ENCODE peak calls at places on chromosomes 16 and 17, in seven cellular contexts. One of them, this sample, is unnamed.

GRCh38 chr16:19505600-19506303 is 16.1 kb downstream of the GDE1 start:
- DNase-seq in fibroblast of lung: peak
- DNase-seq in stomach: no peak
- DNase-seq in heart left ventricle: no peak
- DNase-seq in body of pancreas: no peak
- DNase-seq in Peyer's patch: no peak
- DNase-seq in colonic mucosa: no peak
- DNase-seq in this sample: no peak

GRCh38 chr17:4899341-4900230 is at the start of gene C17orf107:
- DNase-seq in body of pancreas: peak
- DNase-seq in stomach: peak
- DNase-seq in Peyer's patch: peak
- DNase-seq in heart left ventricle: peak
- DNase-seq in fibroblast of lung: peak
- DNase-seq in colonic mucosa: peak
- DNase-seq in this sample: peak

GRCh38 chr17:6639651-6640535 is 618 bp downstream of the KIAA0753 start:
- DNase-seq in colonic mucosa: peak
- DNase-seq in heart left ventricle: peak
- DNase-seq in body of pancreas: no peak
- DNase-seq in stomach: no peak
- DNase-seq in Peyer's patch: peak
- DNase-seq in fibroblast of lung: peak
- DNase-seq in this sample: peak

GRCh38 chr16:5175263-5175662 is 77.7 kb upstream of the EEF2KMT start:
- DNase-seq in fibroblast of lung: no peak
- DNase-seq in stomach: no peak
- DNase-seq in heart left ventricle: no peak
- DNase-seq in colonic mucosa: peak
- DNase-seq in body of pancreas: no peak
- DNase-seq in Peyer's patch: no peak
- DNase-seq in this sample: no peak

GRCh38 chr16:84156342-84156784 is 11.3 kb downstream of the DNAAF1 start:
- DNase-seq in colonic mucosa: no peak
- DNase-seq in body of pancreas: no peak
- DNase-seq in stomach: no peak
- DNase-seq in Peyer's patch: no peak
- DNase-seq in heart left ventricle: no peak
- DNase-seq in fibroblast of lung: peak
- DNase-seq in this sample: peak

GRCh38 chr16:75266738-75267630 is 15.6 kb upstream of the BCAR1 start:
- DNase-seq in stomach: no peak
- DNase-seq in body of pancreas: no peak
- DNase-seq in heart left ventricle: no peak
- DNase-seq in Peyer's patch: no peak
- DNase-seq in fibroblast of lung: no peak
- DNase-seq in colonic mucosa: no peak
- DNase-seq in this sample: no peak

GRCh38 chr16:31009894-31010293 is 544 bp downstream of the STX1B start:
- DNase-seq in stomach: no peak
- DNase-seq in body of pancreas: no peak
- DNase-seq in Peyer's patch: no peak
- DNase-seq in colonic mucosa: no peak
- DNase-seq in heart left ventricle: no peak
- DNase-seq in fibroblast of lung: no peak
- DNase-seq in this sample: no peak

GRCh38 chr17:51245535-51245934 is 14.3 kb downstream of the MBTD1 start:
- DNase-seq in Peyer's patch: no peak
- DNase-seq in body of pancreas: no peak
- DNase-seq in stomach: no peak
- DNase-seq in colonic mucosa: no peak
- DNase-seq in fibroblast of lung: no peak
- DNase-seq in heart left ventricle: no peak
- DNase-seq in this sample: no peak

GRCh38 chr16:17457513-17457912 is 13.2 kb downstream of the XYLT1 start:
- DNase-seq in stomach: no peak
- DNase-seq in Peyer's patch: no peak
- DNase-seq in body of pancreas: no peak
- DNase-seq in fibroblast of lung: no peak
- DNase-seq in colonic mucosa: no peak
- DNase-seq in heart left ventricle: no peak
- DNase-seq in this sample: no peak

GRCh38 chr17:68423251-68423650 is 34.0 kb downstream of the WIPI1 start:
- DNase-seq in body of pancreas: no peak
- DNase-seq in stomach: no peak
- DNase-seq in Peyer's patch: no peak
- DNase-seq in colonic mucosa: no peak
- DNase-seq in heart left ventricle: no peak
- DNase-seq in fibroblast of lung: no peak
- DNase-seq in this sample: no peak

GRCh38 chr17:249236-249993 is 68.0 kb upstream of the DOC2B start:
- DNase-seq in Peyer's patch: no peak
- DNase-seq in body of pancreas: no peak
- DNase-seq in stomach: peak
- DNase-seq in fibroblast of lung: no peak
- DNase-seq in colonic mucosa: no peak
- DNase-seq in heart left ventricle: peak
- DNase-seq in this sample: peak

GRCh38 chr17:74042241-74042640 is 161.2 kb upstream of the RPL38 start:
- DNase-seq in heart left ventricle: no peak
- DNase-seq in colonic mucosa: no peak
- DNase-seq in stomach: no peak
- DNase-seq in body of pancreas: no peak
- DNase-seq in Peyer's patch: no peak
- DNase-seq in fibroblast of lung: no peak
- DNase-seq in this sample: no peak
- H3K27ac ChIP-seq in heart left ventricle: no peak
- H3K27ac ChIP-seq in colonic mucosa: no peak
- H3K27ac ChIP-seq in stomach: no peak
- H3K27ac ChIP-seq in body of pancreas: no peak
- H3K27ac ChIP-seq in Peyer's patch: no peak
- H3K27ac ChIP-seq in fibroblast of lung: no peak
- H3K27ac ChIP-seq in this sample: no peak

GRCh38 chr16:7405166-7405565 is 72.5 kb downstream of the RBFOX1 start:
- DNase-seq in heart left ventricle: peak
- DNase-seq in colonic mucosa: no peak
- DNase-seq in stomach: peak
- DNase-seq in body of pancreas: peak
- DNase-seq in Peyer's patch: no peak
- DNase-seq in fibroblast of lung: no peak
- DNase-seq in this sample: peak
- TF ChIP-seq CTCF in heart left ventricle: peak
- TF ChIP-seq CTCF in colonic mucosa: no peak
- TF ChIP-seq CTCF in stomach: no peak
- TF ChIP-seq CTCF in body of pancreas: peak
- TF ChIP-seq CTCF in Peyer's patch: no peak
- TF ChIP-seq CTCF in fibroblast of lung: no peak
- TF ChIP-seq CTCF in this sample: peak

DNA sequence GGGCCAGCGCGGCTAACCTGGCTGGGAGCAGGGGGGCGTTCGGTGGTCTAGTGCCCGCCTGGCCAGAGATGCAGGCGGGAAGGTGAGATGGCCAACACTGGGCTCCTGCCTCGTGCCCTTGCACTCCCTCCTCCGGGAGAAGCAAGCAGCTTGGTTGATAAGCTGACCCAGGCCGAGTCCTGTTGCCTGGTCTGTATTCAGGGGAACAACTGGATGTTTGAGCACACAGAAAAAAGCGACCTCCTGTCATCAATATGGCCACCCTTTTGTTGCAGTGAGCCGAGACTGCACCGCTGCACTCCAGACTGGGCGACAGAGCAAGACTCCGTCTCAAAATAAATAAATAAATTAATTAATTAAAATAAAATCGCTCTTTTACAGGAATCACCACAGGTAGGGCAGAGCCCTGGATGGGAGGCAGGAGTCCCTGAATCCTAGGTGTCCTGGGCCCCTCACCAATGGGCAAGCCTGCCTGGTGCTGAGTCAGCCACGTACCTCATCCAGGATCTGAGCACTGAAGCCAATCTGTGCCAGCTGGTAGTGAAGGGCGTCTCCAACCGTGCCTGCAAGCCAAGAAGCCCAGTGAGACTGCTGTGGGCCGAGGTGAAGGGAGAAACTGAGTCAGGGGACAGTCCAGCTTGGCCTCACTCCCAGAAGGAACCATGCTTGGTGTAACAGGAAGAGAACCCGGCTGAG is 31.8 kb downstream of the HASPIN start:
- DNase-seq in heart left ventricle: no peak
- DNase-seq in body of pancreas: peak
- DNase-seq in colonic mucosa: no peak
- DNase-seq in stomach: no peak
- DNase-seq in Peyer's patch: no peak
- DNase-seq in fibroblast of lung: no peak
- DNase-seq in this sample: no peak
- H3K27ac ChIP-seq in heart left ventricle: no peak
- H3K27ac ChIP-seq in body of pancreas: peak
- H3K27ac ChIP-seq in colonic mucosa: peak
- H3K27ac ChIP-seq in stomach: peak
- H3K27ac ChIP-seq in Peyer's patch: peak
- H3K27ac ChIP-seq in fibroblast of lung: no peak
- H3K27ac ChIP-seq in this sample: peak

GRCh38 chr16:3058173-3059030 is 7.0 kb upstream of the IL32 start:
- DNase-seq in Peyer's patch: peak
- DNase-seq in stomach: peak
- DNase-seq in colonic mucosa: peak
- DNase-seq in fibroblast of lung: peak
- DNase-seq in body of pancreas: peak
- DNase-seq in heart left ventricle: peak
- DNase-seq in this sample: peak
- TF ChIP-seq CTCF in Peyer's patch: no peak
- TF ChIP-seq CTCF in stomach: no peak
- TF ChIP-seq CTCF in colonic mucosa: no peak
- TF ChIP-seq CTCF in fibroblast of lung: peak
- TF ChIP-seq CTCF in body of pancreas: peak
- TF ChIP-seq CTCF in heart left ventricle: no peak
- TF ChIP-seq CTCF in this sample: no peak

GRCh38 chr17:79959042-79959441 is 76.6 kb downstream of the TBC1D16 start:
- DNase-seq in body of pancreas: no peak
- DNase-seq in heart left ventricle: no peak
- DNase-seq in fibroblast of lung: no peak
- DNase-seq in stomach: no peak
- DNase-seq in colonic mucosa: no peak
- DNase-seq in Peyer's patch: no peak
- DNase-seq in this sample: no peak

GRCh38 chr17:79955961-79956735 is 79.5 kb downstream of the TBC1D16 start:
- DNase-seq in heart left ventricle: no peak
- DNase-seq in fibroblast of lung: no peak
- DNase-seq in Peyer's patch: no peak
- DNase-seq in colonic mucosa: no peak
- DNase-seq in stomach: no peak
- DNase-seq in body of pancreas: no peak
- DNase-seq in this sample: peak

GRCh38 chr17:79965806-79966205 is 69.9 kb downstream of the TBC1D16 start:
- DNase-seq in colonic mucosa: no peak
- DNase-seq in body of pancreas: peak
- DNase-seq in Peyer's patch: peak
- DNase-seq in stomach: peak
- DNase-seq in heart left ventricle: no peak
- DNase-seq in fibroblast of lung: peak
- DNase-seq in this sample: peak

GRCh38 chr17:79956853-79957252 is 78.8 kb downstream of the TBC1D16 start:
- DNase-seq in heart left ventricle: no peak
- DNase-seq in fibroblast of lung: no peak
- DNase-seq in colonic mucosa: no peak
- DNase-seq in body of pancreas: no peak
- DNase-seq in Peyer's patch: no peak
- DNase-seq in stomach: no peak
- DNase-seq in this sample: peak

GRCh38 chr17:79960788-79961522 is 74.7 kb downstream of the TBC1D16 start:
- DNase-seq in Peyer's patch: no peak
- DNase-seq in heart left ventricle: no peak
- DNase-seq in fibroblast of lung: no peak
- DNase-seq in body of pancreas: no peak
- DNase-seq in stomach: no peak
- DNase-seq in colonic mucosa: no peak
- DNase-seq in this sample: no peak
- H3K27ac ChIP-seq in Peyer's patch: no peak
- H3K27ac ChIP-seq in heart left ventricle: no peak
- H3K27ac ChIP-seq in fibroblast of lung: no peak
- H3K27ac ChIP-seq in body of pancreas: no peak
- H3K27ac ChIP-seq in stomach: no peak
- H3K27ac ChIP-seq in colonic mucosa: no peak
- H3K27ac ChIP-seq in this sample: no peak

DNA sequence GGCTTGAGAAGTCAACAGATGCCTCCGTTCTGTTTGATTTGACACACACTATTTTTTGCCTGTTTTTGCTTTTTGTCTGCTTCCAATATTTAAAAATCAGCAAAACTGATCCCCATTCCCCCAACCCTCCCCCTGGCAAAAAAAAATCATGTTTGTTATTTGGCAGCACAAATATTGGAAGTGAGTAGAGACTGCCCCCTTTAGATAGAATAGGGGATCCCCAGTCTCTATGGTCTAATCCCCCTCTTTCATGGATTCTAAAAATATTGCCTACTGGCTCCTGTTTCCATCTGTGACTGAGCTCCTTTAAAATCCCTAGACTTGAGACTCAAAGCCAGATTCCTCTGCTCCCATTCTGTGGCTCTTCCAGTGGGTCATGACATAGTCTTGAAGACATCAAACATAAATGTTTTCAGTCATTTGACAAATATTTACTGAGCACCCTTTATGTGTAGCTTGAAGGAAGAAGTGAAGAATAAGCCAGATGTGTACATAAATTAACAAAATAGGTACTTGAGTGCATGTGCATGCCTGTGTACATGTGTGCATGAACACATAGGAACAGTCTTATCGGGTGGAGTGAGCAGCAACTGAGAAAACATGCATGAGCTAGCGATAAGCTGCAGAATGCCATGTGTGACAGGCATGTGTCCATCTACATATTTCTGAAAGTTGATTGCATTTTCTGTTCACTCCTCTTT is 101.2 kb downstream of the SALL1 start:
- DNase-seq in colonic mucosa: no peak
- DNase-seq in stomach: no peak
- DNase-seq in heart left ventricle: no peak
- DNase-seq in Peyer's patch: no peak
- DNase-seq in fibroblast of lung: no peak
- DNase-seq in body of pancreas: no peak
- DNase-seq in this sample: no peak
- TF ChIP-seq CTCF in colonic mucosa: no peak
- TF ChIP-seq CTCF in stomach: no peak
- TF ChIP-seq CTCF in heart left ventricle: no peak
- TF ChIP-seq CTCF in Peyer's patch: no peak
- TF ChIP-seq CTCF in fibroblast of lung: no peak
- TF ChIP-seq CTCF in body of pancreas: peak
- TF ChIP-seq CTCF in this sample: no peak

GRCh38 chr16:51553314-51553713 is 402.2 kb upstream of the SALL1 start:
- DNase-seq in stomach: no peak
- DNase-seq in colonic mucosa: no peak
- DNase-seq in Peyer's patch: no peak
- DNase-seq in fibroblast of lung: no peak
- DNase-seq in heart left ventricle: no peak
- DNase-seq in body of pancreas: no peak
- DNase-seq in this sample: no peak
- H3K27ac ChIP-seq in stomach: no peak
- H3K27ac ChIP-seq in colonic mucosa: no peak
- H3K27ac ChIP-seq in Peyer's patch: no peak
- H3K27ac ChIP-seq in fibroblast of lung: no peak
- H3K27ac ChIP-seq in heart left ventricle: no peak
- H3K27ac ChIP-seq in body of pancreas: no peak
- H3K27ac ChIP-seq in this sample: no peak